ENCODE peak calls at places on chromosomes 7 and 10, in six cellular contexts. One of them, this sample, is unnamed.

GRCh38 chr7:43513236-43513635 is 69.7 kb upstream of the STK17A start:
- DNase-seq in cerebellum: peak
- DNase-seq in NCI-H226: no peak
- DNase-seq in hypothalamus: no peak
- DNase-seq in endodermal cell: no peak
- DNase-seq in H9: no peak
- DNase-seq in this sample: no peak

GRCh38 chr10:1061930-1062769 is 6.0 kb downstream of the WDR37 start:
- DNase-seq in cerebellum: no peak
- DNase-seq in NCI-H226: peak
- DNase-seq in hypothalamus: no peak
- DNase-seq in endodermal cell: no peak
- DNase-seq in H9: no peak
- DNase-seq in this sample: no peak

GRCh38 chr7:103915958-103916357 is 73.5 kb downstream of the RELN start:
- DNase-seq in cerebellum: no peak
- DNase-seq in NCI-H226: no peak
- DNase-seq in hypothalamus: no peak
- DNase-seq in endodermal cell: no peak
- DNase-seq in H9: no peak
- DNase-seq in this sample: no peak

GRCh38 chr10:99673492-99673891 is 14.2 kb downstream of the ENTPD7 start:
- DNase-seq in cerebellum: no peak
- DNase-seq in NCI-H226: no peak
- DNase-seq in hypothalamus: no peak
- DNase-seq in endodermal cell: no peak
- DNase-seq in H9: no peak
- DNase-seq in this sample: no peak

GRCh38 chr7:29825750-29826529 is 19.6 kb downstream of the WIPF3 start:
- DNase-seq in cerebellum: no peak
- DNase-seq in NCI-H226: no peak
- DNase-seq in hypothalamus: no peak
- DNase-seq in endodermal cell: no peak
- DNase-seq in H9: no peak
- DNase-seq in this sample: no peak

GRCh38 chr10:132885451-132886210 is 56.7 kb downstream of the CFAP46 start:
- DNase-seq in cerebellum: no peak
- DNase-seq in NCI-H226: no peak
- DNase-seq in hypothalamus: no peak
- DNase-seq in endodermal cell: no peak
- DNase-seq in H9: no peak
- DNase-seq in this sample: no peak

GRCh38 chr10:36114913-36115312 is 472.8 kb upstream of the FZD8 start:
- DNase-seq in cerebellum: no peak
- DNase-seq in NCI-H226: peak
- DNase-seq in hypothalamus: no peak
- DNase-seq in endodermal cell: no peak
- DNase-seq in H9: no peak
- DNase-seq in this sample: no peak

GRCh38 chr10:97689637-97690036 is 2.6 kb upstream of the AVPI1 start:
- DNase-seq in cerebellum: no peak
- DNase-seq in NCI-H226: peak
- DNase-seq in hypothalamus: no peak
- DNase-seq in endodermal cell: no peak
- DNase-seq in H9: no peak
- DNase-seq in this sample: no peak

GRCh38 chr10:91683976-91684375 is 51.1 kb upstream of the PPP1R3C start:
- DNase-seq in cerebellum: no peak
- DNase-seq in NCI-H226: peak
- DNase-seq in hypothalamus: no peak
- DNase-seq in endodermal cell: no peak
- DNase-seq in H9: no peak
- DNase-seq in this sample: no peak

GRCh38 chr7:100132126-100132525 is 5.4 kb downstream of the MBLAC1 start:
- DNase-seq in cerebellum: no peak
- DNase-seq in NCI-H226: no peak
- DNase-seq in hypothalamus: no peak
- DNase-seq in endodermal cell: no peak
- DNase-seq in H9: no peak
- DNase-seq in this sample: no peak

GRCh38 chr7:111869266-111869665 is 307.0 kb upstream of the IMMP2L start:
- DNase-seq in cerebellum: no peak
- DNase-seq in NCI-H226: no peak
- DNase-seq in hypothalamus: no peak
- DNase-seq in endodermal cell: no peak
- DNase-seq in H9: no peak
- DNase-seq in this sample: no peak

This sample was measured in T-cell.